ENCODE peak calls at places on chromosome 2, in ten cellular contexts. One of them, this sample, is unnamed.
A peak's percentile ranks its signal among the peaks of the same experiment; 100 is the strongest.

GRCh38 chr2:197209742-197210408 is 100.7 kb downstream of the ANKRD44 start:
- DNase-seq in CD4-positive, alpha-beta memory T cell: no peak
- DNase-seq in naive thymus-derived CD4-positive, alpha-beta T cell: no peak
- DNase-seq in CD8-positive, alpha-beta T cell: peak; percentile 54
- DNase-seq in PC-9: peak; percentile 53
- DNase-seq in RWPE1: no peak
- DNase-seq in right cardiac atrium: no peak
- DNase-seq in endothelial cell of umbilical vein: no peak
- DNase-seq in ovary: no peak
- DNase-seq in left lung: no peak
- DNase-seq in this sample: no peak

GRCh38 chr2:125684932-125685331 is 971.0 kb upstream of the GYPC start:
- DNase-seq in right cardiac atrium: no peak
- DNase-seq in naive thymus-derived CD4-positive, alpha-beta T cell: no peak
- DNase-seq in ovary: no peak
- DNase-seq in endothelial cell of umbilical vein: no peak
- DNase-seq in CD8-positive, alpha-beta T cell: no peak
- DNase-seq in left lung: no peak
- DNase-seq in PC-9: no peak
- DNase-seq in CD4-positive, alpha-beta memory T cell: no peak
- DNase-seq in RWPE1: no peak
- DNase-seq in this sample: no peak

GRCh38 chr2:204842731-204843490 is 297.6 kb downstream of the PARD3B start:
- DNase-seq in ovary: peak; percentile 16
- DNase-seq in CD4-positive, alpha-beta memory T cell: no peak
- DNase-seq in PC-9: peak; percentile 16
- DNase-seq in naive thymus-derived CD4-positive, alpha-beta T cell: no peak
- DNase-seq in left lung: no peak
- DNase-seq in CD8-positive, alpha-beta T cell: no peak
- DNase-seq in endothelial cell of umbilical vein: peak; percentile 92
- DNase-seq in RWPE1: peak; percentile 73
- DNase-seq in right cardiac atrium: peak; percentile 69
- DNase-seq in this sample: peak; percentile 3

GRCh38 chr2:226411727-226412360 is 387.8 kb downstream of the IRS1 start:
- DNase-seq in endothelial cell of umbilical vein: no peak
- DNase-seq in CD8-positive, alpha-beta T cell: no peak
- DNase-seq in PC-9: peak; percentile 57
- DNase-seq in naive thymus-derived CD4-positive, alpha-beta T cell: no peak
- DNase-seq in right cardiac atrium: no peak
- DNase-seq in left lung: no peak
- DNase-seq in CD4-positive, alpha-beta memory T cell: no peak
- DNase-seq in RWPE1: peak; percentile 90
- DNase-seq in ovary: no peak
- DNase-seq in this sample: no peak

GRCh38 chr2:72220170-72220569 is 72.5 kb upstream of the CYP26B1 start:
- DNase-seq in PC-9: no peak
- DNase-seq in CD8-positive, alpha-beta T cell: no peak
- DNase-seq in left lung: no peak
- DNase-seq in right cardiac atrium: peak; percentile 34
- DNase-seq in ovary: no peak
- DNase-seq in RWPE1: no peak
- DNase-seq in CD4-positive, alpha-beta memory T cell: no peak
- DNase-seq in naive thymus-derived CD4-positive, alpha-beta T cell: no peak
- DNase-seq in endothelial cell of umbilical vein: no peak
- DNase-seq in this sample: no peak

GRCh38 chr2:128323501-128323931 is 4.8 kb upstream of the HS6ST1 start:
- DNase-seq in naive thymus-derived CD4-positive, alpha-beta T cell: no peak
- DNase-seq in RWPE1: no peak
- DNase-seq in CD8-positive, alpha-beta T cell: peak; percentile 9
- DNase-seq in left lung: no peak
- DNase-seq in PC-9: no peak
- DNase-seq in right cardiac atrium: no peak
- DNase-seq in CD4-positive, alpha-beta memory T cell: no peak
- DNase-seq in endothelial cell of umbilical vein: no peak
- DNase-seq in ovary: no peak
- DNase-seq in this sample: no peak

GRCh38 chr2:170155022-170155722 is 22.8 kb upstream of the MYO3B start:
- DNase-seq in endothelial cell of umbilical vein: peak; percentile 95
- DNase-seq in ovary: no peak
- DNase-seq in right cardiac atrium: peak; percentile 56
- DNase-seq in RWPE1: no peak
- DNase-seq in CD8-positive, alpha-beta T cell: no peak
- DNase-seq in CD4-positive, alpha-beta memory T cell: no peak
- DNase-seq in PC-9: no peak
- DNase-seq in left lung: no peak
- DNase-seq in naive thymus-derived CD4-positive, alpha-beta T cell: no peak
- DNase-seq in this sample: no peak

GRCh38 chr2:231371430-231372054 is 24.0 kb upstream of the B3GNT7 start:
- DNase-seq in ovary: no peak
- DNase-seq in endothelial cell of umbilical vein: no peak
- DNase-seq in RWPE1: no peak
- DNase-seq in CD4-positive, alpha-beta memory T cell: no peak
- DNase-seq in left lung: no peak
- DNase-seq in PC-9: no peak
- DNase-seq in naive thymus-derived CD4-positive, alpha-beta T cell: no peak
- DNase-seq in right cardiac atrium: no peak
- DNase-seq in CD8-positive, alpha-beta T cell: no peak
- DNase-seq in this sample: peak; percentile 33

GRCh38 chr2:206062724-206063123 is 23.2 kb downstream of the INO80D start:
- DNase-seq in RWPE1: no peak
- DNase-seq in naive thymus-derived CD4-positive, alpha-beta T cell: no peak
- DNase-seq in endothelial cell of umbilical vein: no peak
- DNase-seq in right cardiac atrium: no peak
- DNase-seq in ovary: no peak
- DNase-seq in CD8-positive, alpha-beta T cell: no peak
- DNase-seq in PC-9: no peak
- DNase-seq in CD4-positive, alpha-beta memory T cell: no peak
- DNase-seq in left lung: no peak
- DNase-seq in this sample: no peak

GRCh38 chr2:62940697-62941096 is 109.9 kb upstream of the OTX1 start:
- DNase-seq in CD8-positive, alpha-beta T cell: no peak
- DNase-seq in endothelial cell of umbilical vein: no peak
- DNase-seq in right cardiac atrium: no peak
- DNase-seq in naive thymus-derived CD4-positive, alpha-beta T cell: no peak
- DNase-seq in left lung: no peak
- DNase-seq in CD4-positive, alpha-beta memory T cell: no peak
- DNase-seq in PC-9: no peak
- DNase-seq in ovary: no peak
- DNase-seq in RWPE1: no peak
- DNase-seq in this sample: no peak

GRCh38 chr2:841036-841435 is 109.6 kb upstream of the SNTG2 start:
- DNase-seq in ovary: no peak
- DNase-seq in right cardiac atrium: no peak
- DNase-seq in left lung: no peak
- DNase-seq in PC-9: no peak
- DNase-seq in CD4-positive, alpha-beta memory T cell: no peak
- DNase-seq in CD8-positive, alpha-beta T cell: no peak
- DNase-seq in RWPE1: no peak
- DNase-seq in endothelial cell of umbilical vein: no peak
- DNase-seq in naive thymus-derived CD4-positive, alpha-beta T cell: no peak
- DNase-seq in this sample: no peak

GRCh38 chr2:190546734-190547133 is 12.2 kb upstream of the NEMP2 start:
- DNase-seq in ovary: no peak
- DNase-seq in naive thymus-derived CD4-positive, alpha-beta T cell: no peak
- DNase-seq in CD4-positive, alpha-beta memory T cell: no peak
- DNase-seq in CD8-positive, alpha-beta T cell: no peak
- DNase-seq in endothelial cell of umbilical vein: no peak
- DNase-seq in right cardiac atrium: no peak
- DNase-seq in PC-9: no peak
- DNase-seq in left lung: no peak
- DNase-seq in RWPE1: no peak
- DNase-seq in this sample: no peak

GRCh38 chr2:190545756-190546385 is 11.3 kb upstream of the NEMP2 start:
- DNase-seq in endothelial cell of umbilical vein: no peak
- DNase-seq in right cardiac atrium: no peak
- DNase-seq in PC-9: no peak
- DNase-seq in RWPE1: no peak
- DNase-seq in ovary: no peak
- DNase-seq in left lung: no peak
- DNase-seq in CD8-positive, alpha-beta T cell: no peak
- DNase-seq in naive thymus-derived CD4-positive, alpha-beta T cell: no peak
- DNase-seq in CD4-positive, alpha-beta memory T cell: no peak
- DNase-seq in this sample: no peak

GRCh38 chr2:190550137-190550536 is 15.6 kb upstream of the NEMP2 start:
- DNase-seq in CD4-positive, alpha-beta memory T cell: no peak
- DNase-seq in PC-9: no peak
- DNase-seq in left lung: no peak
- DNase-seq in right cardiac atrium: no peak
- DNase-seq in endothelial cell of umbilical vein: no peak
- DNase-seq in naive thymus-derived CD4-positive, alpha-beta T cell: no peak
- DNase-seq in CD8-positive, alpha-beta T cell: no peak
- DNase-seq in ovary: no peak
- DNase-seq in RWPE1: no peak
- DNase-seq in this sample: no peak

GRCh38 chr2:190545082-190545481 is 10.6 kb upstream of the NEMP2 start:
- DNase-seq in CD4-positive, alpha-beta memory T cell: no peak
- DNase-seq in endothelial cell of umbilical vein: no peak
- DNase-seq in PC-9: no peak
- DNase-seq in RWPE1: no peak
- DNase-seq in left lung: no peak
- DNase-seq in right cardiac atrium: no peak
- DNase-seq in naive thymus-derived CD4-positive, alpha-beta T cell: no peak
- DNase-seq in ovary: no peak
- DNase-seq in CD8-positive, alpha-beta T cell: no peak
- DNase-seq in this sample: no peak

DNA sequence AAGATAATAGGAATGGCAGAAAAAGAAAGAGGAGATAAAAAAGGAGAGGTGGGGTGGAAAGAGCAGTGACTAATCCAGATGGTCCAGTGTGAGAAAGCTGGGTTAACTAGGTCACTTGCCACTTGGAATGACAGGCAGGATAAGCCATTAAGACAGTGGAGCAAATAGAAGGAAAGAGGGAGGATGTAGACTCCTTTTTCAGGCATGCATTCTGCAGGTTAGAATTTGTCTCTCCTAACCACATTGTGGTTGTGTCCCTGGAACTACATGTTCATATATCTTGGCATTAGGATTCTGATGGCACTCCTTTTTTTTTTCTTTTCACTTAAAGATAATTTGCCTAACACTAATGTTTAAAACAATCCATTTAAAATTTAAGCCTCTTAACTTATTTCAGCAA is 13.4 kb upstream of the NEMP2 start:
- DNase-seq in right cardiac atrium: no peak
- DNase-seq in CD4-positive, alpha-beta memory T cell: no peak
- DNase-seq in left lung: no peak
- DNase-seq in endothelial cell of umbilical vein: no peak
- DNase-seq in RWPE1: no peak
- DNase-seq in CD8-positive, alpha-beta T cell: no peak
- DNase-seq in PC-9: no peak
- DNase-seq in naive thymus-derived CD4-positive, alpha-beta T cell: no peak
- DNase-seq in ovary: no peak
- DNase-seq in this sample: no peak
- H3K27ac ChIP-seq in right cardiac atrium: no peak overlapping the region
- H3K27ac ChIP-seq in CD4-positive, alpha-beta memory T cell: no peak overlapping the region
- H3K27ac ChIP-seq in left lung: no peak overlapping the region
- H3K27ac ChIP-seq in endothelial cell of umbilical vein: no peak overlapping the region
- H3K27ac ChIP-seq in RWPE1: peak overlapping the region; percentile 55
- H3K27ac ChIP-seq in CD8-positive, alpha-beta T cell: no peak overlapping the region
- H3K27ac ChIP-seq in PC-9: no peak overlapping the region
- H3K27ac ChIP-seq in naive thymus-derived CD4-positive, alpha-beta T cell: no peak overlapping the region
- H3K27ac ChIP-seq in ovary: no peak overlapping the region
- H3K27ac ChIP-seq in this sample: no peak overlapping the region

DNA sequence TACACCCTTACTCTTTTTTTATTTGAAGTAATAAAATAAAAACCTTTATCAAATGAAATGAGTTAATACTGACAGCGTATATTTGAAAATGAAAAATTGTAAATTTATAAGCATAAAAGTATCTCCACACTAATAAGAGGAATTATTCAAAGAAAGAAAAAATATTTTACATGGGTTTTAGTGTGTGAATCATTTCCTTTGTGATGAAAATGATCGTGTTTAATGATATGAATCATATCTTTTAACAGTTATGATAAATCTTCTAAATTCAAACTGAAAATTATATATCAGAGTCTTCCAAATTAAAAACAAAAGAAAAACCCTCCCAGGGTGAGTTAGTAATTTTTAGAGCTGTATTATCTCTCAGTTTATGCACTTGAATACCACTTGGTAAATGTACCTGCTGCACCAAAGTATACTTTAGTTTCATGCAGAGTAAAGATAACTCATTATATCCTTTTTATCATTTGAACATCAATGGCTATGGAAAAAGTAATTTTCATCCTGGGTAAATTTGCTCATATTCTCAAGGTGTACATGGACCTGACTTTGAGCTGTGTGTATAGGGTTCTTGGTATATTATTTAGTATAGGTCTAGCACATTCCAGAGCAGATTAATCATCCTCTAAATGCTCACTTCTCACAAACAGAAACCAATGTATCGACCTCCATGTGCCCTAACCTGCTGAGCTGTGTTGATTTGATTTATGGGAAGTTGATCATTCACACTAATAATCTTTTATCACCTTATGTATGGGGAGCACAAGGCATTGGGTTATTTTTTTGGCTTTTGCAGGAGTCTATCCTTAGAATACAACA is 98.7 kb upstream of the VWC2L start:
- DNase-seq in right cardiac atrium: no peak
- DNase-seq in CD8-positive, alpha-beta T cell: no peak
- DNase-seq in naive thymus-derived CD4-positive, alpha-beta T cell: no peak
- DNase-seq in CD4-positive, alpha-beta memory T cell: no peak
- DNase-seq in ovary: no peak
- DNase-seq in RWPE1: peak; percentile 73
- DNase-seq in PC-9: no peak
- DNase-seq in left lung: no peak
- DNase-seq in endothelial cell of umbilical vein: no peak
- DNase-seq in this sample: no peak
- H3K27ac ChIP-seq in right cardiac atrium: no peak overlapping the region
- H3K27ac ChIP-seq in CD8-positive, alpha-beta T cell: no peak overlapping the region
- H3K27ac ChIP-seq in naive thymus-derived CD4-positive, alpha-beta T cell: no peak overlapping the region
- H3K27ac ChIP-seq in CD4-positive, alpha-beta memory T cell: no peak overlapping the region
- H3K27ac ChIP-seq in ovary: no peak overlapping the region
- H3K27ac ChIP-seq in RWPE1: no peak overlapping the region
- H3K27ac ChIP-seq in PC-9: no peak overlapping the region
- H3K27ac ChIP-seq in left lung: no peak overlapping the region
- H3K27ac ChIP-seq in endothelial cell of umbilical vein: no peak overlapping the region
- H3K27ac ChIP-seq in this sample: no peak overlapping the region

GRCh38 chr2:219280682-219281081 is 1.5 kb downstream of the DNAJB2 start:
- DNase-seq in naive thymus-derived CD4-positive, alpha-beta T cell: no peak
- DNase-seq in CD8-positive, alpha-beta T cell: no peak
- DNase-seq in right cardiac atrium: no peak
- DNase-seq in RWPE1: no peak
- DNase-seq in left lung: no peak
- DNase-seq in ovary: no peak
- DNase-seq in CD4-positive, alpha-beta memory T cell: no peak
- DNase-seq in endothelial cell of umbilical vein: no peak
- DNase-seq in PC-9: no peak
- DNase-seq in this sample: no peak
- H3K27ac ChIP-seq in naive thymus-derived CD4-positive, alpha-beta T cell: peak overlapping the region; percentile 98
- H3K27ac ChIP-seq in CD8-positive, alpha-beta T cell: peak overlapping the region; percentile 99
- H3K27ac ChIP-seq in right cardiac atrium: no peak overlapping the region
- H3K27ac ChIP-seq in RWPE1: peak overlapping the region; percentile 94
- H3K27ac ChIP-seq in left lung: no peak overlapping the region
- H3K27ac ChIP-seq in ovary: peak overlapping the region; percentile 98
- H3K27ac ChIP-seq in CD4-positive, alpha-beta memory T cell: peak overlapping the region; percentile 98
- H3K27ac ChIP-seq in endothelial cell of umbilical vein: no peak overlapping the region
- H3K27ac ChIP-seq in PC-9: no peak overlapping the region
- H3K27ac ChIP-seq in this sample: peak overlapping the region; percentile 100

DNA sequence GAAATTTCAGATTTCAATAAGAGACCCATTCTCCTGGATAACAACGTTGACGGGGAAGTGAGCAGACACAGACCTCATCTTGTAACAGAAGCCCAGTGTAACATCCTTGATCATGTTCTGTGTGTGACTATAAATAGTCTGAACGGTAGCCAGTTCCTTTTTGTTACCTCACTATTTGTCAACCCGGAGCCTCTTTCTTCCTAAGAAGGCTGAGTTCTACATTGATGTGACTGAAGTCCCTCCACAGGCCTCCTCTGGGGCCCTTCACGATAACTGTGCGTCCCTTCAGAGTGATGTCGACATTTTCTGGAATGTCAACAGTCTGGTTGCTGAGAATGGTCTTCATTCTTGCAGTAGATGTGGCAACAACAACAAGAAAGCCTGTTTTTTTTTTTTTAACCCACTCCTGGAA is 6.3 kb upstream of the PLEKHM3 start:
- DNase-seq in endothelial cell of umbilical vein: no peak
- DNase-seq in RWPE1: no peak
- DNase-seq in PC-9: peak; percentile 42
- DNase-seq in left lung: no peak
- DNase-seq in CD8-positive, alpha-beta T cell: no peak
- DNase-seq in naive thymus-derived CD4-positive, alpha-beta T cell: no peak
- DNase-seq in right cardiac atrium: no peak
- DNase-seq in CD4-positive, alpha-beta memory T cell: no peak
- DNase-seq in ovary: no peak
- DNase-seq in this sample: no peak
- H3K27ac ChIP-seq in endothelial cell of umbilical vein: no peak overlapping the region
- H3K27ac ChIP-seq in RWPE1: no peak overlapping the region
- H3K27ac ChIP-seq in PC-9: peak overlapping the region; percentile 33
- H3K27ac ChIP-seq in left lung: peak overlapping the region; percentile 23
- H3K27ac ChIP-seq in CD8-positive, alpha-beta T cell: no peak overlapping the region
- H3K27ac ChIP-seq in naive thymus-derived CD4-positive, alpha-beta T cell: no peak overlapping the region
- H3K27ac ChIP-seq in right cardiac atrium: no peak overlapping the region
- H3K27ac ChIP-seq in CD4-positive, alpha-beta memory T cell: no peak overlapping the region
- H3K27ac ChIP-seq in ovary: no peak overlapping the region
- H3K27ac ChIP-seq in this sample: no peak overlapping the region

This sample was measured in substantia nigra.